ENCODE peak calls at places on chromosomes 2 and 18, in six cellular contexts. I is Panc1, S is SK-N-SH, R is astrocyte of the cerebellum, L is HFFc6, Q is prostate gland. W is an unnamed sample.

GRCh38 chr18:12840382-12840781 is 43.7 kb downstream of the PTPN2 start:
- DNase-seq in R (no peak), Q (no peak), I (no peak), L (no peak), S (no peak), W (no peak)

GRCh38 chr2:166057363-166058169 is 70.3 kb downstream of the SCN1A start:
- DNase-seq in L (peak; percentile 14), R (peak; percentile 12), Q (no peak), I (no peak), S (no peak), W (peak; percentile 2)

GRCh38 chr2:239371726-239372686 is 28.8 kb downstream of the HDAC4 start:
- DNase-seq in Q (no peak), S (no peak), L (no peak), I (no peak), R (no peak), W (no peak)

GRCh38 chr2:86078801-86079545 is 26.7 kb downstream of the POLR1A start:
- DNase-seq in S (peak; percentile 31), Q (peak; percentile 51), L (no peak), R (peak; percentile 47), I (no peak), W (no peak)

GRCh38 chr2:85505551-85506238 is 33.3 kb upstream of the MAT2A start:
- DNase-seq in Q (no peak), S (no peak), I (no peak), L (no peak), R (no peak), W (no peak)

GRCh38 chr18:59983506-59983905 is 83.7 kb downstream of the PMAIP1 start:
- DNase-seq in S (no peak), R (no peak), L (no peak), Q (no peak), I (no peak), W (no peak)

GRCh38 chr2:217942731-217943335 is 60.0 kb downstream of the TNS1 start:
- DNase-seq in L (no peak), S (no peak), R (no peak), I (no peak), Q (no peak), W (no peak)

GRCh38 chr2:283996-284794 is 3.7 kb downstream of the ALKAL2 start:
- DNase-seq in R (no peak), Q (no peak), S (no peak), L (no peak), I (no peak), W (no peak)

GRCh38 chr2:217802261-217802660 is 200.5 kb downstream of the TNS1 start:
- DNase-seq in Q (no peak), S (no peak), L (no peak), I (no peak), R (no peak), W (no peak)

GRCh38 chr2:207515671-207516070 is 14.1 kb upstream of the CREB1 start:
- DNase-seq in Q (no peak), L (no peak), I (no peak), R (no peak), S (no peak), W (no peak)

GRCh38 chr2:165268751-165269150 is 29.5 kb downstream of the SCN2A start:
- DNase-seq in I (no peak), S (no peak), Q (no peak), L (no peak), R (no peak), W (no peak)

GRCh38 chr2:231710751-231711676 is 2.7 kb downstream of the PTMA start:
- DNase-seq in R (no peak), S (peak; percentile 54), L (no peak), I (no peak), Q (peak; percentile 20), W (no peak)

GRCh38 chr2:33018271-33018670 is 71.5 kb downstream of the LTBP1 start:
- DNase-seq in S (no peak), L (no peak), Q (no peak), R (no peak), I (no peak), W (peak; percentile 67)

GRCh38 chr2:149037851-149038250 is 648 bp upstream of the LYPD6B start:
- DNase-seq in Q (no peak), S (peak; percentile 36), L (no peak), R (no peak), I (no peak), W (no peak)

GRCh38 chr2:17878222-17879136 is at the start of gene KCNS3:
- DNase-seq in R (no peak), Q (peak; percentile 52), L (no peak), I (no peak), S (peak; percentile 90), W (no peak)

GRCh38 chr2:68850524-68850923 is 20.7 kb downstream of the BMP10 start:
- DNase-seq in Q (no peak), L (no peak), S (no peak), R (no peak), I (no peak), W (no peak)

GRCh38 chr2:46385786-46386577 is 88.8 kb downstream of the EPAS1 start:
- DNase-seq in I (no peak), R (no peak), S (no peak), Q (no peak), L (no peak), W (no peak)

GRCh38 chr2:105790467-105791118 is 45.9 kb downstream of the NCK2 start:
- DNase-seq in I (no peak), R (no peak), L (no peak), S (no peak), Q (no peak), W (no peak)

GRCh38 chr2:84477886-84478285 is 18.8 kb upstream of the SUCLG1 start:
- DNase-seq in R (no peak), S (no peak), Q (no peak), I (no peak), L (no peak), W (no peak)

GRCh38 chr2:96329416-96329815 is 4.3 kb downstream of the ITPRIPL1 start:
- DNase-seq in I (no peak), S (no peak), L (peak; percentile 76), R (peak; percentile 47), Q (no peak), W (peak; percentile 29)

GRCh38 chr18:72935744-72936143 is 68.0 kb upstream of the NETO1 start:
- DNase-seq in L (no peak), I (no peak), Q (no peak), S (no peak), R (no peak), W (no peak)

GRCh38 chr2:37870829-37871228 is 54.3 kb upstream of the RMDN2 start:
- DNase-seq in S (peak; percentile 66), I (no peak), Q (no peak), R (no peak), L (no peak), W (no peak)

GRCh38 chr2:19542796-19543195 is 184.4 kb upstream of the OSR1 start:
- DNase-seq in Q (no peak), L (no peak), I (no peak), S (no peak), R (no peak), W (no peak)

GRCh38 chr2:210663574-210663973 is 107.2 kb downstream of the CPS1 start:
- DNase-seq in S (peak; percentile 40), L (no peak), Q (no peak), R (peak; percentile 0), I (no peak), W (no peak)

GRCh38 chr2:20781656-20782265 is 41.1 kb downstream of the LDAH start:
- DNase-seq in Q (no peak), R (no peak), I (peak; percentile 13), S (peak; percentile 50), L (no peak), W (no peak)

GRCh38 chr2:232903989-232904388 is 33.9 kb downstream of the SNORC start:
- DNase-seq in S (peak; percentile 13), R (no peak), Q (no peak), I (no peak), L (no peak), W (no peak)

GRCh38 chr2:219997341-219997851 is 370.0 kb downstream of the SLC4A3 start:
- DNase-seq in R (no peak), I (no peak), L (no peak), S (peak; percentile 2), Q (peak; percentile 7), W (no peak)

GRCh38 chr18:52152036-52152435 is 188.0 kb upstream of the DCC start:
- DNase-seq in R (peak; percentile 35), L (no peak), S (no peak), Q (no peak), I (no peak), W (no peak)

DNA sequence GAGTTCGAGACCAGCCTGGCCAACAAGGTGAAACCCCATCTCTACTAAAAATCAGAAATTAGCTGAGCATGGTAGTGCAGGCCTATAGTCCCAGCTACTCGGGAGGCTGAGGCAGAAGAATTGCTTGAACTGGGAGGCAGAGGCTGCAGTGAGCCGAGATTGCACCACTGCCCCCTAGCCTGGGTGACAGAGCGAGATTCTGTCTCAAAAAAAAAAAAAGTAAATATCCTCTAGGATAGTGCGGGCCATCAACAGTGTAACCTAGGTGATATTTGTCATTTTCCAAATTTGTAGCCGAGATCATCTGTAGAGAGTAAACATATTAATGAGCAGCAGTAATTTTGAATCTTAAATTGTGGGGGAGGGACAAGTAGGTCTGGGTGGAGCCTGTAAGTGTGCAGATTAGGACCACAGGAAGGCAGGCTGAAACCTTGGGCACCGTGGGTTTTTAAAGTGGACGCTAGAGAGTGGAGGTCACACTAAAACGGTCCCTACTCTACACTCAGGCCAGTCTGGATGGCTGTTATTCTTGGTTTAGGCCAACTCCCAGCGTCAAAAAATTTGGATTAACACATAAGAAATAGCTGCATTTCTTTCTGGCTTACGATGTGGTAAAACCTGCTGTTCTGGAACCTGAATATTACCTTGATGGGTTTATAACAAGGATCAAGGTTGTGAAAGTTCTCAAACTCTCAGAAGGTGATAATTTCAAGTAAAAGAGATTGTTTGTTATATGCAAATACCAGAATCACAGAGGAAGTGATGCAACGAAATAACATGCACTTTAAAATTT is 22.7 kb upstream of the TET3 start:
- DNase-seq in Q (no peak), L (no peak), S (no peak), R (no peak), I (no peak), W (no peak)
- TF ChIP-seq CTCF in Q (no peak), L (no peak), S (no peak), R (no peak), I (no peak), W (no peak)

GRCh38 chr2:215736653-215737290 is 276.6 kb downstream of the MREG start:
- DNase-seq in I (no peak), L (peak; percentile 44), S (no peak), R (no peak), Q (no peak), W (no peak)
- TF ChIP-seq CTCF in I (peak; percentile 5), L (peak; percentile 72), S (peak; percentile 40), R (peak; percentile 30), Q (no peak), W (peak; percentile 33)

GRCh38 chr2:184611221-184612085 is 13.1 kb downstream of the ZNF804A start:
- DNase-seq in R (no peak), I (no peak), L (peak; percentile 17), S (peak; percentile 22), Q (no peak), W (no peak)
- TF ChIP-seq CTCF in R (no peak), I (peak; percentile 51), L (peak; percentile 81), S (peak; percentile 78), Q (no peak), W (peak; percentile 14)

DNA sequence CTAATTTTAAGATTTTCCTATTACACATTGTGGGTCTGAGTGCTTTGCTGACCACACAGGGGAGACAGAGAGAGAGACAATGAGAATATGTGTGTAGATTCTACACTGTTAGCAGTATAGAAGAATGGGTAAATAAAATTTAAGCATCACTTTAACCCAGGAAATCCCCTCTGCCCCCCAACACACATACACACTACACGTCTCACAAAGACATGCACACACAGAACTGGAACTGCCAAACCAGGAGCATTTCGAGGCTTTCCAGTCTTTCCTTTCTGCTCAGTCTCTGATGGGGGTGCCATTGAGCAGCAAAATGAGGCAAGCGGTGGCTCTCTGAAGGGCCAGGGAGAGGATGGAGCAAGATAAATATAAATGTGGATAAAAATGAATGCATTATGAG is 2.5 kb downstream of the MERTK start:
- DNase-seq in Q (no peak), I (no peak), L (no peak), R (no peak), S (peak; percentile 42), W (no peak)
- TF ChIP-seq CTCF in Q (peak; percentile 41), I (peak; percentile 85), L (peak; percentile 51), R (peak; percentile 54), S (peak; percentile 55), W (peak; percentile 48)

W was measured in HFF-Myc.